ENCODE peak calls at places on chromosomes 7 and 10, in seven cellular contexts. A is stimulated activated CD4-positive, alpha-beta T cell treated with anti-CD3 and anti-CD28 coated beads, Interleukin-4, amount 100 ng/mL, for 4 hours; I is G401; N is left colon; P is NCI-H1417 treated with DMSO at 0.1 percent for 48 hours; J is breast epithelium; R is effector CD4-positive, alpha-beta T cell. X is an unnamed sample.

GRCh38 chr10:46555713-46556514 is 544 bp downstream of the GPRIN2 start:
- DNase-seq in I (peak; percentile 69), P (no peak), J (peak; percentile 18), R (no peak), N (peak; percentile 73), A (no peak), X (peak; percentile 11)

GRCh38 chr10:48694371-48695030 is 9.8 kb downstream of the WDFY4 start:
- DNase-seq in R (no peak), N (no peak), P (no peak), I (no peak), A (no peak), J (no peak), X (no peak)

GRCh38 chr7:151917791-151918311 is 38.4 kb upstream of the GALNTL5 start:
- DNase-seq in J (no peak), A (no peak), N (peak; percentile 84), I (no peak), R (no peak), P (no peak), X (no peak)

GRCh38 chr7:79778786-79779382 is 325.4 kb upstream of the MAGI2 start:
- DNase-seq in A (no peak), J (no peak), R (no peak), N (no peak), P (no peak), I (peak; percentile 22), X (no peak)

GRCh38 chr10:132306951-132307751 is 599 bp downstream of the STK32C start:
- DNase-seq in P (no peak), J (peak; percentile 45), A (peak; percentile 59), R (peak; percentile 27), N (peak; percentile 40), I (peak; percentile 69), X (peak; percentile 37)

GRCh38 chr10:49387029-49387428 is 8.9 kb downstream of the DRGX start:
- DNase-seq in R (no peak), A (no peak), N (no peak), J (no peak), P (no peak), I (no peak), X (no peak)

GRCh38 chr10:72455889-72456588 is 101.3 kb upstream of the DNAJB12 start:
- DNase-seq in R (no peak), P (no peak), I (peak; percentile 32), J (no peak), A (no peak), N (no peak), X (no peak)

GRCh38 chr7:36597099-36597773 is 127.1 kb downstream of the AOAH start:
- DNase-seq in R (no peak), N (no peak), J (no peak), I (no peak), P (no peak), A (no peak), X (no peak)

GRCh38 chr7:73701357-73701995 is 18.0 kb downstream of the STX1A start:
- DNase-seq in I (peak; percentile 54), R (peak; percentile 17), N (peak; percentile 79), J (no peak), A (no peak), P (no peak), X (peak; percentile 68)

GRCh38 chr10:92697663-92698511 is 8.1 kb downstream of the HHEX start:
- DNase-seq in J (no peak), I (no peak), R (no peak), A (no peak), P (no peak), N (no peak), X (no peak)

GRCh38 chr10:120598377-120598776 is 141.3 kb downstream of the PLPP4 start:
- DNase-seq in N (no peak), P (no peak), A (no peak), R (no peak), I (peak; percentile 94), J (no peak), X (no peak)

GRCh38 chr10:61028861-61029361 is 84.9 kb upstream of the RHOBTB1 start:
- DNase-seq in I (no peak), A (no peak), J (no peak), N (no peak), P (no peak), R (no peak), X (no peak)

GRCh38 chr7:24227603-24228359 is 56.2 kb upstream of the NPY start:
- DNase-seq in N (no peak), P (no peak), A (peak; percentile 17), I (no peak), R (no peak), J (no peak), X (no peak)

GRCh38 chr10:87864497-87865059 is 1.2 kb downstream of the PTEN start:
- DNase-seq in N (no peak), R (no peak), I (no peak), P (no peak), J (no peak), A (no peak), X (no peak)

GRCh38 chr10:6530211-6530840 is 49.8 kb downstream of the PRKCQ start:
- DNase-seq in I (no peak), A (peak; percentile 73), R (peak; percentile 72), J (peak; percentile 27), P (no peak), N (no peak), X (peak; percentile 50)

GRCh38 chr7:131021902-131022301 is 287.9 kb upstream of the KLF14 start:
- DNase-seq in R (no peak), I (no peak), A (no peak), J (no peak), P (no peak), N (no peak), X (no peak)

GRCh38 chr10:132111871-132112341 is 46.2 kb downstream of the JAKMIP3 start:
- DNase-seq in R (no peak), A (no peak), I (no peak), P (no peak), J (no peak), N (peak; percentile 8), X (no peak)

GRCh38 chr7:64667311-64667710 is 1.4 kb downstream of the ZNF107 start:
- DNase-seq in J (no peak), I (peak; percentile 3), R (no peak), P (no peak), A (no peak), N (no peak), X (no peak)

GRCh38 chr7:1744296-1745017 is 74.4 kb downstream of the ELFN1 start:
- DNase-seq in A (no peak), N (no peak), I (no peak), R (no peak), P (no peak), J (no peak), X (no peak)

GRCh38 chr7:46160861-46161260 is 239.8 kb upstream of the IGFBP3 start:
- DNase-seq in A (no peak), N (no peak), I (no peak), J (no peak), P (no peak), R (no peak), X (no peak)